ENCODE peak calls at places on chromosome 15, in nine cellular contexts. J is MM.1S; Z is nephron progenitor cell; K is CD8-positive, alpha-beta T cell; M is CD14-positive monocyte; W is ovary; S is cardiac muscle cell; B is fibroblast of mammary gland; F is brain microvascular endothelial cell. C is an unnamed sample.

GRCh38 chr15:52682776-52683175 is 3.6 kb upstream of the ATOSA start:
- DNase-seq in K (no peak), S (no peak), W (no peak), Z (no peak), M (no peak), B (no peak), J (peak), F (no peak), C (peak)

GRCh38 chr15:68991723-68992122 is 22.8 kb upstream of the NOX5 start:
- DNase-seq in B (no peak), K (no peak), M (no peak), W (no peak), F (no peak), Z (no peak), J (no peak), S (peak), C (no peak)

GRCh38 chr15:80424381-80424780 is 20.2 kb downstream of the ARNT2 start:
- DNase-seq in J (no peak), M (no peak), Z (no peak), B (no peak), S (no peak), K (no peak), F (no peak), W (no peak), C (no peak)

GRCh38 chr15:49145651-49146609 is 9.5 kb downstream of the COPS2 start:
- DNase-seq in Z (peak), M (no peak), W (no peak), K (peak), J (peak), F (peak), S (peak), B (peak), C (peak)

GRCh38 chr15:101161656-101162055 is 90.2 kb downstream of the CHSY1 start:
- DNase-seq in K (no peak), F (no peak), S (no peak), B (no peak), M (no peak), Z (no peak), W (no peak), J (no peak), C (no peak)

GRCh38 chr15:26572606-26573350 is 200.1 kb downstream of the GABRB3 start:
- DNase-seq in F (no peak), M (no peak), K (no peak), J (no peak), Z (no peak), W (no peak), B (no peak), S (no peak), C (no peak)

GRCh38 chr15:71366926-71367325 is 251.7 kb downstream of the THSD4 start:
- DNase-seq in Z (no peak), F (peak), W (no peak), M (no peak), K (no peak), B (peak), J (no peak), S (no peak), C (no peak)

GRCh38 chr15:39511000-39511914 is 69.6 kb upstream of the THBS1 start:
- DNase-seq in Z (peak), W (peak), K (no peak), S (peak), F (peak), J (no peak), M (no peak), B (peak), C (no peak)

GRCh38 chr15:45587861-45588170 is 637 bp downstream of the BLOC1S6 start:
- DNase-seq in B (no peak), S (no peak), M (no peak), K (no peak), Z (no peak), J (peak), W (no peak), F (no peak), C (no peak)

GRCh38 chr15:33808720-33809119 is 159.6 kb upstream of the CHRM5 start:
- DNase-seq in Z (no peak), S (peak), F (no peak), M (no peak), W (no peak), B (no peak), K (no peak), J (no peak), C (no peak)

GRCh38 chr15:56325186-56325585 is 40.0 kb upstream of the TEX9 start:
- DNase-seq in F (no peak), Z (no peak), S (peak), K (no peak), M (no peak), W (no peak), B (peak), J (no peak), C (no peak)

GRCh38 chr15:82549199-82549665 is 9.0 kb upstream of the RPS17 start:
- DNase-seq in W (no peak), K (no peak), S (no peak), J (no peak), F (no peak), M (no peak), B (no peak), Z (no peak), C (no peak)

GRCh38 chr15:75551076-75551475 is 28.0 kb downstream of the PTPN9 start:
- DNase-seq in S (no peak), B (no peak), K (no peak), J (no peak), F (no peak), Z (no peak), M (no peak), W (no peak), C (no peak)

GRCh38 chr15:37056168-37056893 is 44.0 kb downstream of the MEIS2 start:
- DNase-seq in K (no peak), J (no peak), F (no peak), B (no peak), Z (peak), M (no peak), W (no peak), S (peak), C (no peak)

GRCh38 chr15:82952156-82953081 is at the start of gene HOMER2:
- DNase-seq in Z (peak), F (no peak), J (peak), M (no peak), S (peak), K (no peak), B (peak), W (peak), C (peak)

GRCh38 chr15:64938192-64938591 is 26.5 kb downstream of the ANKDD1A start:
- DNase-seq in Z (no peak), B (peak), M (no peak), W (no peak), K (no peak), S (peak), J (peak), F (peak), C (no peak)

GRCh38 chr15:26662226-26662750 is 110.6 kb downstream of the GABRB3 start:
- DNase-seq in B (no peak), K (no peak), W (no peak), Z (no peak), J (no peak), S (no peak), M (no peak), F (no peak), C (no peak)

GRCh38 chr15:51144021-51144532 is 49.4 kb upstream of the TNFAIP8L3 start:
- DNase-seq in M (no peak), W (no peak), Z (no peak), F (peak), B (peak), J (no peak), S (peak), K (no peak), C (no peak)

GRCh38 chr15:76206325-76206976 is 104.8 kb downstream of the ETFA start:
- DNase-seq in J (no peak), K (no peak), B (peak), S (peak), F (peak), M (no peak), W (peak), Z (no peak), C (peak)

GRCh38 chr15:57213783-57214366 is 162.4 kb upstream of the CGNL1 start:
- DNase-seq in B (peak), S (peak), F (no peak), J (peak), W (no peak), Z (no peak), M (no peak), K (no peak), C (peak)

GRCh38 chr15:38876211-38876610 is 311.6 kb upstream of the RASGRP1 start:
- DNase-seq in F (no peak), K (no peak), W (no peak), S (no peak), B (no peak), Z (no peak), M (no peak), J (no peak), C (no peak)

GRCh38 chr15:40937762-40938529 is 8.8 kb downstream of the DLL4 start:
- DNase-seq in B (no peak), Z (no peak), J (no peak), S (no peak), K (peak), F (no peak), W (no peak), M (no peak), C (no peak)
- TF ChIP-seq CTCF in B (peak), Z (no peak), J (peak), S (peak), K (peak), F (peak), W (no peak), M (no peak), C (no peak)

GRCh38 chr15:63035977-63036376 is 6.6 kb upstream of the TPM1 start:
- DNase-seq in K (no peak), J (no peak), W (no peak), B (no peak), M (no peak), F (no peak), S (no peak), Z (no peak), C (no peak)
- TF ChIP-seq CTCF in K (no peak), J (no peak), W (no peak), B (no peak), M (no peak), F (peak), S (no peak), Z (no peak), C (no peak)

GRCh38 chr15:70048578-70048977 is 49.1 kb downstream of the TLE3 start:
- DNase-seq in K (no peak), M (peak), J (no peak), Z (no peak), S (no peak), B (no peak), W (no peak), F (no peak), C (no peak)

GRCh38 chr15:70050447-70050846 is 47.3 kb downstream of the TLE3 start:
- DNase-seq in B (no peak), Z (no peak), J (no peak), F (no peak), M (peak), W (no peak), S (no peak), K (no peak), C (no peak)

GRCh38 chr15:70048196-70048565 is 49.5 kb downstream of the TLE3 start:
- DNase-seq in K (no peak), M (peak), Z (no peak), W (peak), F (no peak), B (no peak), J (no peak), S (no peak), C (no peak)

GRCh38 chr15:70049701-70050445 is 47.8 kb downstream of the TLE3 start:
- DNase-seq in S (no peak), B (no peak), Z (peak), W (peak), J (no peak), M (peak), K (no peak), F (no peak), C (no peak)

GRCh38 chr15:70049115-70049514 is 48.6 kb downstream of the TLE3 start:
- DNase-seq in M (peak), F (no peak), K (no peak), J (no peak), Z (no peak), W (peak), B (no peak), S (no peak), C (no peak)
- TF ChIP-seq CTCF in M (no peak), F (no peak), K (no peak), J (no peak), Z (no peak), W (no peak), B (no peak), S (no peak), C (no peak)

GRCh38 chr15:60787737-60788513 is 309.0 kb upstream of the ICE2 start:
- DNase-seq in M (no peak), B (peak), W (no peak), J (no peak), K (peak), Z (no peak), F (peak), S (no peak), C (no peak)
- TF ChIP-seq CTCF in M (peak), B (peak), W (no peak), J (peak), K (peak), Z (no peak), F (peak), S (peak), C (peak)

GRCh38 chr15:98648654-98649537 is 557 bp downstream of the IGF1R start:
- DNase-seq in J (peak), W (peak), Z (peak), K (peak), M (no peak), B (peak), F (no peak), S (peak), C (peak)
- TF ChIP-seq CTCF in J (no peak), W (no peak), Z (no peak), K (no peak), M (no peak), B (no peak), F (no peak), S (no peak), C (no peak)

DNA sequence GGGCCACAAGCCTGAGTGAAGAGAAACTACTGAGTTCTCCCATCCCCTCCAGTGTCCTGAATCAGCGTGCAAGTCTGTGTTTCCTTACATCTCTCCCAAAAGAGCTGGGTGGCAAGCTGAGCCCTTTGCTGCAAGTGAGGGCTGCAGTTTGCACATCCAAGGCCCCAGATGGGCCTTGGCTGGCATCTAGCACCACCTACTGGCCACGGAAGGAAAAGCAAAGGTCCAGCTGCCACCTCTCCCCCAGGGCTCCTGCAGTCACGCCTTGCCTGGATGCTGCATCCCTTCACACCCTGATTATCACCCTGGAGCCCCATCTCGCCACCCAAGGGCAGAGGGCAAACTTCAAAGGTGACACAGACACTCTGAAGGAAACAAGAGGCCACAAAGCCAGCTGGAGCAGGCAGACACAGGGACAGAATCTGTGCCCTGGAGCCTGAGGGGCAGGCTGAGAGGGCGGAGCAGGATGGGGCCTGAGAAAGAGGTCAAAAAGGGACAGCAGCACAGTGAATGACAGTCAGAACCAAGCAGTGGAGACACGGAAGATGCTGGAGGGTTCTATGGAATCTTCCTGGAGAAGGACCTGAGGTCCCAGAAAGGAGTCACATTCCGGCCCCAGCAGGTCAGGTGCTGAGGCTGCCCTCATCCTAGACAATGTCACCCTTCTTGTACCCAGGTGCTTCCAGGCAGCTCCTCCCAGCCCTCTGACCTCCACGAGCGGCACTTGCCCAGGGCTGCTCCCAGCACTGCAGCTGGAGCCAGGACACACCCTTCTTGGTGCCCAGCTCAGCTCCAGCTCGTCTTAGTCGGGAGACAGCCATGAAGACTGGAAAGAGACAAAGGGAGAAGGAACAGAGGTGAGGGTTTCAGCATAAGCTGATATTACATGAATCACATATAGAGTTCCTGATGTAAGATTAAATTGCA is 18.3 kb upstream of the NTRK3 start:
- DNase-seq in F (peak), Z (peak), W (no peak), M (no peak), B (peak), J (peak), S (peak), K (peak), C (peak)
- TF ChIP-seq CTCF in F (peak), Z (peak), W (no peak), M (peak), B (peak), J (peak), S (peak), K (peak), C (peak)